ENCODE peak calls at places on chromosomes 16 and 17, in seven cellular contexts. I is mammary epithelial cell, X is colonic mucosa, Q is left lung, J is left ventricle myocardium inferior, E is brain microvascular endothelial cell, S is A549. N is an unnamed sample.

GRCh38 chr16:81513204-81514040 is 68.8 kb downstream of the CMIP start:
- DNase-seq in I (no peak), X (peak), Q (no peak), J (peak), E (no peak), S (peak), N (no peak)

GRCh38 chr17:44987194-44987882 is 19.2 kb upstream of the C1QL1 start:
- DNase-seq in I (no peak), X (no peak), Q (no peak), J (no peak), E (no peak), S (no peak), N (no peak)

GRCh38 chr17:56098746-56099145 is 54.5 kb upstream of the ANKFN1 start:
- DNase-seq in I (no peak), X (no peak), Q (no peak), J (no peak), E (no peak), S (no peak), N (no peak)

GRCh38 chr17:61587242-61587641 is 3.8 kb downstream of the NACA2 start:
- DNase-seq in I (no peak), X (no peak), Q (no peak), J (no peak), E (no peak), S (no peak), N (no peak)

GRCh38 chr17:3602499-3602898 is 6.7 kb downstream of the TRPV1 start:
- DNase-seq in I (no peak), X (no peak), Q (no peak), J (no peak), E (no peak), S (peak), N (no peak)

GRCh38 chr16:87437911-87438610 is 45.9 kb downstream of the MAP1LC3B start:
- DNase-seq in I (no peak), X (no peak), Q (no peak), J (no peak), E (no peak), S (no peak), N (no peak)

GRCh38 chr17:27354491-27355081 is 60.7 kb downstream of the WSB1 start:
- DNase-seq in I (peak), X (no peak), Q (no peak), J (no peak), E (no peak), S (peak), N (no peak)

GRCh38 chr17:71011389-71011788 is 842.1 kb downstream of the KCNJ2 start:
- DNase-seq in I (no peak), X (no peak), Q (no peak), J (no peak), E (no peak), S (no peak), N (no peak)

GRCh38 chr16:64695684-64696083 is 426.2 kb downstream of the CDH11 start:
- DNase-seq in I (no peak), X (no peak), Q (no peak), J (no peak), E (no peak), S (no peak), N (no peak)

GRCh38 chr16:87968541-87968940 is 17.3 kb downstream of the BANP start:
- DNase-seq in I (no peak), X (no peak), Q (no peak), J (no peak), E (peak), S (no peak), N (no peak)

GRCh38 chr17:57811633-57812280 is 38.1 kb downstream of the MRPS23 start:
- DNase-seq in I (no peak), X (no peak), Q (no peak), J (no peak), E (no peak), S (no peak), N (no peak)

GRCh38 chr17:66353937-66354401 is 51.6 kb downstream of the PRKCA start:
- DNase-seq in I (no peak), X (no peak), Q (no peak), J (no peak), E (peak), S (no peak), N (no peak)

GRCh38 chr16:82631701-82632685 is 5.2 kb downstream of the CDH13 start:
- DNase-seq in I (peak), X (no peak), Q (no peak), J (no peak), E (no peak), S (peak), N (no peak)

GRCh38 chr17:29155235-29155965 is 24.8 kb downstream of the MYO18A start:
- DNase-seq in I (peak), X (peak), Q (peak), J (no peak), E (no peak), S (peak), N (peak)

GRCh38 chr16:10978846-10979446 is 34.6 kb downstream of the CLEC16A start:
- DNase-seq in I (no peak), X (no peak), Q (no peak), J (no peak), E (no peak), S (no peak), N (no peak)

GRCh38 chr16:66260522-66261290 is 105.8 kb upstream of the CDH5 start:
- DNase-seq in I (no peak), X (no peak), Q (no peak), J (no peak), E (no peak), S (no peak), N (no peak)

GRCh38 chr16:54620197-54620596 is 310.5 kb upstream of the IRX5 start:
- DNase-seq in I (no peak), X (no peak), Q (no peak), J (no peak), E (no peak), S (no peak), N (no peak)

GRCh38 chr16:20969386-20969785 is 68.8 kb downstream of the LYRM1 start:
- DNase-seq in I (peak), X (no peak), Q (no peak), J (no peak), E (no peak), S (no peak), N (no peak)

GRCh38 chr17:46876353-46876887 is 25.0 kb downstream of the WNT9B start:
- DNase-seq in I (peak), X (peak), Q (no peak), J (no peak), E (no peak), S (peak), N (peak)

GRCh38 chr16:49696414-49697101 is 159.4 kb downstream of the ZNF423 start:
- DNase-seq in I (no peak), X (no peak), Q (no peak), J (no peak), E (no peak), S (no peak), N (no peak)

GRCh38 chr16:68469728-68470460 is 21.6 kb upstream of the SMPD3 start:
- DNase-seq in I (no peak), X (no peak), Q (no peak), J (no peak), E (no peak), S (no peak), N (no peak)

GRCh38 chr17:750431-751037 is 1.5 kb downstream of the GEMIN4 start:
- DNase-seq in I (no peak), X (no peak), Q (no peak), J (no peak), E (no peak), S (no peak), N (no peak)

GRCh38 chr17:8072339-8072726 is 15.2 kb downstream of the ALOX12B start:
- DNase-seq in I (no peak), X (no peak), Q (no peak), J (no peak), E (no peak), S (no peak), N (no peak)

GRCh38 chr16:78770353-78771091 is 671.1 kb downstream of the WWOX start:
- DNase-seq in I (no peak), X (peak), Q (peak), J (peak), E (no peak), S (peak), N (peak)

GRCh38 chr17:78986048-78986648 is 6.4 kb upstream of the LGALS3BP start:
- DNase-seq in I (no peak), X (peak), Q (no peak), J (no peak), E (peak), S (peak), N (peak)

GRCh38 chr17:60147553-60148241 is 2.1 kb upstream of the CA4 start:
- DNase-seq in I (no peak), X (peak), Q (no peak), J (no peak), E (no peak), S (no peak), N (peak)

GRCh38 chr16:55370762-55371482 is 46.9 kb downstream of the IRX6 start:
- DNase-seq in I (peak), X (peak), Q (peak), J (peak), E (peak), S (peak), N (no peak)

GRCh38 chr17:60914078-60914477 is 236.4 kb downstream of the BCAS3 start:
- DNase-seq in I (no peak), X (no peak), Q (no peak), J (no peak), E (no peak), S (no peak), N (no peak)

GRCh38 chr17:11803635-11804034 is 193.6 kb downstream of the ZNF18 start:
- DNase-seq in I (no peak), X (no peak), Q (no peak), J (no peak), E (no peak), S (no peak), N (no peak)

GRCh38 chr17:72624652-72625051 is 467.8 kb downstream of the SLC39A11 start:
- DNase-seq in I (no peak), X (no peak), Q (no peak), J (no peak), E (no peak), S (no peak), N (no peak)
- TF ChIP-seq CTCF in I (no peak), X (no peak), Q (no peak), J (no peak), E (peak), S (no peak), N (no peak)

GRCh38 chr16:73047221-73047535 is 750 bp downstream of the ZFHX3 start:
- DNase-seq in I (no peak), X (no peak), Q (no peak), J (no peak), E (no peak), S (no peak), N (no peak)
- H3K4me3 ChIP-seq in I (peak), X (peak), Q (peak), J (peak), E (peak), S (peak), N (no peak)

GRCh38 chr17:81539571-81539900 is 11.4 kb downstream of the FSCN2 start:
- DNase-seq in I (no peak), X (no peak), Q (no peak), J (no peak), E (no peak), S (no peak), N (no peak)

GRCh38 chr17:81536299-81537290 is 8.4 kb downstream of the FSCN2 start:
- DNase-seq in I (no peak), X (no peak), Q (no peak), J (no peak), E (no peak), S (no peak), N (no peak)

GRCh38 chr17:81538651-81539570 is 10.7 kb downstream of the FSCN2 start:
- DNase-seq in I (no peak), X (no peak), Q (no peak), J (no peak), E (no peak), S (no peak), N (no peak)

GRCh38 chr17:81537343-81537855 is 9.2 kb downstream of the FSCN2 start:
- DNase-seq in I (no peak), X (peak), Q (no peak), J (no peak), E (no peak), S (peak), N (no peak)

GRCh38 chr17:81537856-81538555 is 9.8 kb downstream of the FSCN2 start:
- DNase-seq in I (no peak), X (no peak), Q (no peak), J (no peak), E (no peak), S (no peak), N (no peak)
- TF ChIP-seq CTCF in I (no peak), X (peak), Q (no peak), J (peak), E (no peak), S (no peak), N (no peak)

GRCh38 chr17:35750526-35751395 is 2.3 kb downstream of the GAS2L2 start:
- DNase-seq in I (peak), X (no peak), Q (no peak), J (no peak), E (no peak), S (no peak), N (no peak)
- H3K4me3 ChIP-seq in I (no peak), X (no peak), Q (no peak), J (peak), E (no peak), S (no peak), N (no peak)

DNA sequence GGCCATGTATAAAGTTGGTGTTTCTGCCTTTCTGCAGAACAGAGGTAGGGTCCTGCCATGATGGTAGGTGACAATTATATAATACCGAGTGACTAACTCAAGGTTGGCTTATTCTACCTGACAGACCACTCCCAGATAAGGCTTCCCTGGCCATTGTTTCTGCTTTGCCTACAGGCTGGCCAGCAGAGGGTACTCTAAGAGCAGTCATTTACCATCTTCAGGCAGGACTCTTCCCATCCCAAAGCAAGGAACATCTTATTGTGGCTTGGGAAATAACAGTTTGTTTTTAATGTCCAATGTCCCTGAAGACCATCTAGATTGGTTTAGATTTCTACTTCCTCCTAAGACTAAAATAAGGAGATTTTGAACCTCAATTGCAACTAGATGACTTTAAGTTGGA is 74.1 kb downstream of the SNX11 start:
- DNase-seq in I (no peak), X (peak), Q (no peak), J (no peak), E (peak), S (peak), N (no peak)
- TF ChIP-seq CTCF in I (peak), X (peak), Q (no peak), J (peak), E (peak), S (peak), N (no peak)

GRCh38 chr17:41103896-41104295 is 1.3 kb upstream of the KRTAP4-9 start:
- DNase-seq in I (no peak), X (no peak), Q (no peak), J (no peak), E (no peak), S (no peak), N (no peak)
- H3K4me3 ChIP-seq in I (no peak), X (no peak), Q (no peak), J (no peak), E (no peak), S (no peak), N (no peak)

GRCh38 chr17:38871992-38872605 is 2.2 kb downstream of the LASP1 start:
- DNase-seq in I (no peak), X (peak), Q (no peak), J (no peak), E (no peak), S (no peak), N (no peak)

GRCh38 chr17:38870259-38871165 is 654 bp downstream of the LASP1 start:
- DNase-seq in I (peak), X (peak), Q (peak), J (peak), E (no peak), S (peak), N (peak)

GRCh38 chr17:38872671-38873385 is 3.0 kb downstream of the LASP1 start:
- DNase-seq in I (no peak), X (peak), Q (no peak), J (no peak), E (no peak), S (peak), N (no peak)

GRCh38 chr17:38869647-38870258 is at the start of gene LASP1:
- DNase-seq in I (peak), X (peak), Q (peak), J (peak), E (peak), S (peak), N (peak)

GRCh38 chr17:38871247-38871991 is 1.6 kb downstream of the LASP1 start:
- DNase-seq in I (peak), X (peak), Q (peak), J (peak), E (peak), S (peak), N (peak)
- TF ChIP-seq CTCF in I (no peak), X (no peak), Q (no peak), J (no peak), E (peak), S (peak), N (no peak)

DNA sequence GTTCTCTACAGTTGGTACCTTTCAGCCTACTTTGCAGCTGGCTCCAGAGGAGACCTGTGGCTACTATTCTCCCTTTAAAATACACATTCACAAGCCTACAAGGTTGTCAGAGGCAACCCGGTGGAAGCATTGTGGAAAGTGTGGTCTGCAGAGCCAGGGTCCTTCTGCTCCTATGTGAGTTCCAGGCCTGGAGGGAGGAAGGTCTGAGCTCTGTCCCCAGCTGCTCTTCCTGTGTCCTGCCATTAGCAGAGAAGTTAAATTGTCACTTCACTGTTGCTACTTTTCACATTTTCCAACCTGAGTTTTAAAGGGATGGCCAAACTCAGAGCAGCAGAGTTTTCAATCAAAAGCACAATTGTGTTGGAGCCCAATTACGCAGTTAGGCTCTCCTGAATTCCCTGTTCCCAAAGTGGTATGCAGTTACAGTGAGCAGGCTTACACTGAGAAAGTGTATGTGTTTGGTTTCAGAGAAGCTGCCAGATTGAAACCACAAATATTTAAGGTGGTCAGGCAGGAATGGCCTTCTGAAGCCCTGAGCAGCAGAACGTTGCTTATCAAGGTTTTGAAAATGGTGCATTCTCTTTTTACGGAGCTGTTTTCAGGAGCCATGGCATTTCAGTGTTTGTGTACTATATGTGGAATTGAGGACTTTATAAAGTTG is 25.0 kb downstream of the MAP3K3 start:
- DNase-seq in I (peak), X (no peak), Q (no peak), J (no peak), E (peak), S (no peak), N (no peak)
- H3K4me3 ChIP-seq in I (no peak), X (no peak), Q (no peak), J (no peak), E (no peak), S (no peak), N (no peak)